ENCODE peak calls at places on chromosomes 16 and 17, in eight cellular contexts. One of them, this sample, is unnamed.

GRCh38 chr17:48003686-48004120 is 32.8 kb downstream of the CDK5RAP3 start:
- DNase-seq in tibial artery: no peak
- DNase-seq in mammary epithelial cell: no peak
- DNase-seq in right atrium auricular region: no peak
- DNase-seq in CD8-positive, alpha-beta T cell: no peak
- DNase-seq in GM23338: peak; percentile 59
- DNase-seq in lung: no peak
- DNase-seq in endodermal cell: peak; percentile 80
- DNase-seq in this sample: no peak

GRCh38 chr17:68431045-68431608 is 26.2 kb downstream of the WIPI1 start:
- DNase-seq in tibial artery: no peak
- DNase-seq in mammary epithelial cell: no peak
- DNase-seq in right atrium auricular region: no peak
- DNase-seq in CD8-positive, alpha-beta T cell: no peak
- DNase-seq in GM23338: no peak
- DNase-seq in lung: no peak
- DNase-seq in endodermal cell: no peak
- DNase-seq in this sample: peak; percentile 34

GRCh38 chr17:7191571-7192270 is 12.6 kb upstream of the ASGR1 start:
- DNase-seq in tibial artery: no peak
- DNase-seq in mammary epithelial cell: no peak
- DNase-seq in right atrium auricular region: no peak
- DNase-seq in CD8-positive, alpha-beta T cell: no peak
- DNase-seq in GM23338: peak; percentile 94
- DNase-seq in lung: no peak
- DNase-seq in endodermal cell: peak; percentile 97
- DNase-seq in this sample: no peak

GRCh38 chr17:68403122-68403521 is 54.2 kb downstream of the WIPI1 start:
- DNase-seq in tibial artery: no peak
- DNase-seq in mammary epithelial cell: no peak
- DNase-seq in right atrium auricular region: no peak
- DNase-seq in CD8-positive, alpha-beta T cell: no peak
- DNase-seq in GM23338: no peak
- DNase-seq in lung: peak; percentile 9
- DNase-seq in endodermal cell: peak; percentile 7
- DNase-seq in this sample: no peak

GRCh38 chr17:35774499-35774898 is 13.8 kb downstream of the C17orf50 start:
- DNase-seq in tibial artery: peak; percentile 63
- DNase-seq in mammary epithelial cell: no peak
- DNase-seq in right atrium auricular region: no peak
- DNase-seq in CD8-positive, alpha-beta T cell: no peak
- DNase-seq in GM23338: no peak
- DNase-seq in lung: peak; percentile 65
- DNase-seq in endodermal cell: peak; percentile 60
- DNase-seq in this sample: peak; percentile 51

GRCh38 chr16:991759-992158 is 10.2 kb downstream of the SOX8 start:
- DNase-seq in tibial artery: no peak
- DNase-seq in mammary epithelial cell: no peak
- DNase-seq in right atrium auricular region: no peak
- DNase-seq in CD8-positive, alpha-beta T cell: no peak
- DNase-seq in GM23338: no peak
- DNase-seq in lung: no peak
- DNase-seq in endodermal cell: no peak
- DNase-seq in this sample: no peak

GRCh38 chr16:53061701-53062159 is 6.9 kb downstream of the CHD9 start:
- DNase-seq in tibial artery: peak; percentile 48
- DNase-seq in mammary epithelial cell: no peak
- DNase-seq in right atrium auricular region: no peak
- DNase-seq in CD8-positive, alpha-beta T cell: no peak
- DNase-seq in GM23338: no peak
- DNase-seq in lung: peak; percentile 59
- DNase-seq in endodermal cell: no peak
- DNase-seq in this sample: peak; percentile 35

GRCh38 chr16:25126820-25127232 is 15.3 kb downstream of the LCMT1 start:
- DNase-seq in tibial artery: no peak
- DNase-seq in mammary epithelial cell: peak; percentile 93
- DNase-seq in right atrium auricular region: no peak
- DNase-seq in CD8-positive, alpha-beta T cell: no peak
- DNase-seq in GM23338: no peak
- DNase-seq in lung: peak; percentile 68
- DNase-seq in endodermal cell: no peak
- DNase-seq in this sample: peak; percentile 71

GRCh38 chr17:63698886-63699637 is 863 bp downstream of the LIMD2 start:
- DNase-seq in tibial artery: peak; percentile 52
- DNase-seq in mammary epithelial cell: no peak
- DNase-seq in right atrium auricular region: no peak
- DNase-seq in CD8-positive, alpha-beta T cell: peak; percentile 83
- DNase-seq in GM23338: peak; percentile 65
- DNase-seq in lung: no peak
- DNase-seq in endodermal cell: peak; percentile 86
- DNase-seq in this sample: peak; percentile 55

GRCh38 chr16:67388191-67388590 is 5.1 kb downstream of the TPPP3 start:
- DNase-seq in tibial artery: no peak
- DNase-seq in mammary epithelial cell: no peak
- DNase-seq in right atrium auricular region: peak; percentile 42
- DNase-seq in CD8-positive, alpha-beta T cell: no peak
- DNase-seq in GM23338: no peak
- DNase-seq in lung: no peak
- DNase-seq in endodermal cell: no peak
- DNase-seq in this sample: no peak

GRCh38 chr16:27638833-27639587 is 89.1 kb downstream of the KATNIP start:
- DNase-seq in tibial artery: no peak
- DNase-seq in mammary epithelial cell: peak; percentile 16
- DNase-seq in right atrium auricular region: no peak
- DNase-seq in CD8-positive, alpha-beta T cell: no peak
- DNase-seq in GM23338: no peak
- DNase-seq in lung: no peak
- DNase-seq in endodermal cell: no peak
- DNase-seq in this sample: no peak

GRCh38 chr17:31856750-31857149 is 2.3 kb downstream of the COPRS start:
- DNase-seq in tibial artery: no peak
- DNase-seq in mammary epithelial cell: no peak
- DNase-seq in right atrium auricular region: no peak
- DNase-seq in CD8-positive, alpha-beta T cell: no peak
- DNase-seq in GM23338: no peak
- DNase-seq in lung: no peak
- DNase-seq in endodermal cell: no peak
- DNase-seq in this sample: no peak

GRCh38 chr17:31858647-31859486 is at the start of gene COPRS:
- DNase-seq in tibial artery: peak; percentile 83
- DNase-seq in mammary epithelial cell: peak; percentile 70
- DNase-seq in right atrium auricular region: peak; percentile 86
- DNase-seq in CD8-positive, alpha-beta T cell: peak; percentile 53
- DNase-seq in GM23338: peak; percentile 94
- DNase-seq in lung: peak; percentile 90
- DNase-seq in endodermal cell: peak; percentile 98
- DNase-seq in this sample: peak; percentile 91

GRCh38 chr17:31854672-31855071 is 4.4 kb downstream of the COPRS start:
- DNase-seq in tibial artery: no peak
- DNase-seq in mammary epithelial cell: no peak
- DNase-seq in right atrium auricular region: no peak
- DNase-seq in CD8-positive, alpha-beta T cell: no peak
- DNase-seq in GM23338: no peak
- DNase-seq in lung: no peak
- DNase-seq in endodermal cell: no peak
- DNase-seq in this sample: no peak

GRCh38 chr17:31859487-31860008 is 504 bp upstream of the COPRS start:
- DNase-seq in tibial artery: no peak
- DNase-seq in mammary epithelial cell: no peak
- DNase-seq in right atrium auricular region: no peak
- DNase-seq in CD8-positive, alpha-beta T cell: no peak
- DNase-seq in GM23338: peak; percentile 42
- DNase-seq in lung: no peak
- DNase-seq in endodermal cell: no peak
- DNase-seq in this sample: no peak

GRCh38 chr17:31857920-31858646 is 961 bp downstream of the COPRS start:
- DNase-seq in tibial artery: no peak
- DNase-seq in mammary epithelial cell: peak; percentile 40
- DNase-seq in right atrium auricular region: no peak
- DNase-seq in CD8-positive, alpha-beta T cell: no peak
- DNase-seq in GM23338: no peak
- DNase-seq in lung: no peak
- DNase-seq in endodermal cell: peak; percentile 48
- DNase-seq in this sample: peak; percentile 31
- H3K27ac ChIP-seq in tibial artery: peak overlapping the region; percentile 73
- H3K27ac ChIP-seq in mammary epithelial cell: peak overlapping the region; percentile 42
- H3K27ac ChIP-seq in right atrium auricular region: peak overlapping the region; percentile 70
- H3K27ac ChIP-seq in CD8-positive, alpha-beta T cell: no peak overlapping the region
- H3K27ac ChIP-seq in GM23338: peak overlapping the region; percentile 21
- H3K27ac ChIP-seq in lung: peak overlapping the region; percentile 7
- H3K27ac ChIP-seq in endodermal cell: no peak overlapping the region
- H3K27ac ChIP-seq in this sample: peak overlapping the region; percentile 48

GRCh38 chr16:85570213-85570734 is 42.8 kb upstream of the GSE1 start:
- DNase-seq in tibial artery: no peak
- DNase-seq in mammary epithelial cell: peak; percentile 45
- DNase-seq in right atrium auricular region: no peak
- DNase-seq in CD8-positive, alpha-beta T cell: no peak
- DNase-seq in GM23338: no peak
- DNase-seq in lung: no peak
- DNase-seq in endodermal cell: no peak
- DNase-seq in this sample: no peak

GRCh38 chr16:85570735-85571562 is 42.2 kb upstream of the GSE1 start:
- DNase-seq in tibial artery: peak; percentile 68
- DNase-seq in mammary epithelial cell: no peak
- DNase-seq in right atrium auricular region: no peak
- DNase-seq in CD8-positive, alpha-beta T cell: peak; percentile 23
- DNase-seq in GM23338: no peak
- DNase-seq in lung: peak; percentile 66
- DNase-seq in endodermal cell: no peak
- DNase-seq in this sample: peak; percentile 57

GRCh38 chr16:85569615-85570212 is 43.4 kb upstream of the GSE1 start:
- DNase-seq in tibial artery: no peak
- DNase-seq in mammary epithelial cell: peak; percentile 27
- DNase-seq in right atrium auricular region: no peak
- DNase-seq in CD8-positive, alpha-beta T cell: no peak
- DNase-seq in GM23338: peak; percentile 66
- DNase-seq in lung: peak; percentile 53
- DNase-seq in endodermal cell: peak; percentile 73
- DNase-seq in this sample: peak; percentile 51

GRCh38 chr16:85568519-85568918 is 44.6 kb upstream of the GSE1 start:
- DNase-seq in tibial artery: peak; percentile 74
- DNase-seq in mammary epithelial cell: no peak
- DNase-seq in right atrium auricular region: peak; percentile 83
- DNase-seq in CD8-positive, alpha-beta T cell: no peak
- DNase-seq in GM23338: no peak
- DNase-seq in lung: peak; percentile 67
- DNase-seq in endodermal cell: no peak
- DNase-seq in this sample: no peak

GRCh38 chr16:85569039-85569614 is 44.0 kb upstream of the GSE1 start:
- DNase-seq in tibial artery: no peak
- DNase-seq in mammary epithelial cell: no peak
- DNase-seq in right atrium auricular region: no peak
- DNase-seq in CD8-positive, alpha-beta T cell: no peak
- DNase-seq in GM23338: no peak
- DNase-seq in lung: no peak
- DNase-seq in endodermal cell: no peak
- DNase-seq in this sample: no peak
- H3K27ac ChIP-seq in tibial artery: no peak overlapping the region
- H3K27ac ChIP-seq in mammary epithelial cell: no peak overlapping the region
- H3K27ac ChIP-seq in right atrium auricular region: peak overlapping the region; percentile 20
- H3K27ac ChIP-seq in CD8-positive, alpha-beta T cell: peak overlapping the region; percentile 34
- H3K27ac ChIP-seq in GM23338: peak overlapping the region; percentile 91
- H3K27ac ChIP-seq in lung: peak overlapping the region; percentile 50
- H3K27ac ChIP-seq in endodermal cell: no peak overlapping the region
- H3K27ac ChIP-seq in this sample: no peak overlapping the region

GRCh38 chr16:4389051-4389955 is 17.7 kb downstream of the VASN start:
- DNase-seq in tibial artery: no peak
- DNase-seq in mammary epithelial cell: no peak
- DNase-seq in right atrium auricular region: no peak
- DNase-seq in CD8-positive, alpha-beta T cell: no peak
- DNase-seq in GM23338: peak; percentile 25
- DNase-seq in lung: no peak
- DNase-seq in endodermal cell: peak; percentile 61
- DNase-seq in this sample: no peak
- H3K27ac ChIP-seq in tibial artery: peak overlapping the region; percentile 93
- H3K27ac ChIP-seq in mammary epithelial cell: no peak overlapping the region
- H3K27ac ChIP-seq in right atrium auricular region: peak overlapping the region; percentile 72
- H3K27ac ChIP-seq in CD8-positive, alpha-beta T cell: no peak overlapping the region
- H3K27ac ChIP-seq in GM23338: peak overlapping the region; percentile 78
- H3K27ac ChIP-seq in lung: peak overlapping the region; percentile 72
- H3K27ac ChIP-seq in endodermal cell: peak overlapping the region; percentile 32
- H3K27ac ChIP-seq in this sample: no peak overlapping the region

GRCh38 chr17:27402943-27403342 is 53.3 kb upstream of the KSR1 start:
- DNase-seq in tibial artery: no peak
- DNase-seq in mammary epithelial cell: no peak
- DNase-seq in right atrium auricular region: no peak
- DNase-seq in CD8-positive, alpha-beta T cell: no peak
- DNase-seq in GM23338: no peak
- DNase-seq in lung: no peak
- DNase-seq in endodermal cell: no peak
- DNase-seq in this sample: no peak
- H3K27ac ChIP-seq in tibial artery: no peak overlapping the region
- H3K27ac ChIP-seq in mammary epithelial cell: no peak overlapping the region
- H3K27ac ChIP-seq in right atrium auricular region: no peak overlapping the region
- H3K27ac ChIP-seq in CD8-positive, alpha-beta T cell: no peak overlapping the region
- H3K27ac ChIP-seq in GM23338: no peak overlapping the region
- H3K27ac ChIP-seq in lung: no peak overlapping the region
- H3K27ac ChIP-seq in endodermal cell: no peak overlapping the region
- H3K27ac ChIP-seq in this sample: no peak overlapping the region

GRCh38 chr17:45745843-45746494 is 38.2 kb upstream of the CRHR1 start:
- DNase-seq in tibial artery: no peak
- DNase-seq in mammary epithelial cell: no peak
- DNase-seq in right atrium auricular region: no peak
- DNase-seq in CD8-positive, alpha-beta T cell: no peak
- DNase-seq in GM23338: peak; percentile 60
- DNase-seq in lung: no peak
- DNase-seq in endodermal cell: peak; percentile 80
- DNase-seq in this sample: no peak

GRCh38 chr17:45742251-45742650 is 41.9 kb upstream of the CRHR1 start:
- DNase-seq in tibial artery: no peak
- DNase-seq in mammary epithelial cell: no peak
- DNase-seq in right atrium auricular region: no peak
- DNase-seq in CD8-positive, alpha-beta T cell: no peak
- DNase-seq in GM23338: no peak
- DNase-seq in lung: no peak
- DNase-seq in endodermal cell: peak; percentile 28
- DNase-seq in this sample: no peak

GRCh38 chr17:45740553-45741330 is 43.4 kb upstream of the CRHR1 start:
- DNase-seq in tibial artery: no peak
- DNase-seq in mammary epithelial cell: peak; percentile 33
- DNase-seq in right atrium auricular region: no peak
- DNase-seq in CD8-positive, alpha-beta T cell: no peak
- DNase-seq in GM23338: peak; percentile 97
- DNase-seq in lung: peak; percentile 32
- DNase-seq in endodermal cell: peak; percentile 98
- DNase-seq in this sample: no peak

GRCh38 chr17:45739786-45740185 is 44.3 kb upstream of the CRHR1 start:
- DNase-seq in tibial artery: no peak
- DNase-seq in mammary epithelial cell: no peak
- DNase-seq in right atrium auricular region: no peak
- DNase-seq in CD8-positive, alpha-beta T cell: no peak
- DNase-seq in GM23338: no peak
- DNase-seq in lung: peak; percentile 71
- DNase-seq in endodermal cell: peak; percentile 55
- DNase-seq in this sample: no peak

GRCh38 chr17:45743626-45744326 is 40.3 kb upstream of the CRHR1 start:
- DNase-seq in tibial artery: no peak
- DNase-seq in mammary epithelial cell: no peak
- DNase-seq in right atrium auricular region: no peak
- DNase-seq in CD8-positive, alpha-beta T cell: no peak
- DNase-seq in GM23338: no peak
- DNase-seq in lung: no peak
- DNase-seq in endodermal cell: no peak
- DNase-seq in this sample: no peak
- H3K27ac ChIP-seq in tibial artery: no peak overlapping the region
- H3K27ac ChIP-seq in mammary epithelial cell: no peak overlapping the region
- H3K27ac ChIP-seq in right atrium auricular region: no peak overlapping the region
- H3K27ac ChIP-seq in CD8-positive, alpha-beta T cell: no peak overlapping the region
- H3K27ac ChIP-seq in GM23338: no peak overlapping the region
- H3K27ac ChIP-seq in lung: no peak overlapping the region
- H3K27ac ChIP-seq in endodermal cell: no peak overlapping the region
- H3K27ac ChIP-seq in this sample: no peak overlapping the region

GRCh38 chr16:11052080-11052808 is 107.9 kb downstream of the CLEC16A start:
- DNase-seq in tibial artery: no peak
- DNase-seq in mammary epithelial cell: no peak
- DNase-seq in right atrium auricular region: no peak
- DNase-seq in CD8-positive, alpha-beta T cell: no peak
- DNase-seq in GM23338: no peak
- DNase-seq in lung: no peak
- DNase-seq in endodermal cell: no peak
- DNase-seq in this sample: no peak
- H3K27ac ChIP-seq in tibial artery: no peak overlapping the region
- H3K27ac ChIP-seq in mammary epithelial cell: no peak overlapping the region
- H3K27ac ChIP-seq in right atrium auricular region: no peak overlapping the region
- H3K27ac ChIP-seq in CD8-positive, alpha-beta T cell: no peak overlapping the region
- H3K27ac ChIP-seq in GM23338: no peak overlapping the region
- H3K27ac ChIP-seq in lung: no peak overlapping the region
- H3K27ac ChIP-seq in endodermal cell: no peak overlapping the region
- H3K27ac ChIP-seq in this sample: no peak overlapping the region

This sample was measured in adrenal gland.